ENCODE peak calls at places on chromosomes 11 and 22, in six cellular contexts. One of them, this sample, is unnamed.

GRCh38 chr11:2328040-2328439 is 26.2 kb downstream of the TSPAN32 start:
- DNase-seq in foreskin fibroblast: no peak
- DNase-seq in H1: no peak
- DNase-seq in AG10803: no peak
- DNase-seq in fibroblast of mammary gland: no peak
- DNase-seq in H9: no peak
- DNase-seq in this sample: no peak

GRCh38 chr11:63682045-63682915 is 980 bp downstream of the RTN3 start:
- DNase-seq in H1: peak
- DNase-seq in fibroblast of mammary gland: peak
- DNase-seq in H9: peak
- DNase-seq in foreskin fibroblast: peak
- DNase-seq in AG10803: no peak
- DNase-seq in this sample: no peak

GRCh38 chr22:47167056-47167455 is 404.6 kb downstream of the TBC1D22A start:
- DNase-seq in foreskin fibroblast: no peak
- DNase-seq in H1: no peak
- DNase-seq in H9: peak
- DNase-seq in fibroblast of mammary gland: no peak
- DNase-seq in AG10803: no peak
- DNase-seq in this sample: no peak

GRCh38 chr22:21754523-21755128 is 19.0 kb upstream of the YPEL1 start:
- DNase-seq in foreskin fibroblast: peak
- DNase-seq in AG10803: peak
- DNase-seq in H1: no peak
- DNase-seq in fibroblast of mammary gland: peak
- DNase-seq in H9: no peak
- DNase-seq in this sample: no peak

GRCh38 chr22:46678003-46678657 is 57.9 kb downstream of the GRAMD4 start:
- DNase-seq in H9: no peak
- DNase-seq in AG10803: no peak
- DNase-seq in fibroblast of mammary gland: no peak
- DNase-seq in foreskin fibroblast: no peak
- DNase-seq in H1: no peak
- DNase-seq in this sample: no peak

GRCh38 chr22:17264321-17265052 is 45.3 kb upstream of the ADA2 start:
- DNase-seq in H9: peak
- DNase-seq in foreskin fibroblast: peak
- DNase-seq in H1: peak
- DNase-seq in fibroblast of mammary gland: peak
- DNase-seq in AG10803: peak
- DNase-seq in this sample: no peak

GRCh38 chr11:115806056-115806455 is 301.8 kb upstream of the CADM1 start:
- DNase-seq in H1: no peak
- DNase-seq in AG10803: no peak
- DNase-seq in H9: no peak
- DNase-seq in foreskin fibroblast: no peak
- DNase-seq in fibroblast of mammary gland: no peak
- DNase-seq in this sample: no peak

GRCh38 chr22:23220485-23221350 is 40.4 kb downstream of the BCR start:
- DNase-seq in H1: no peak
- DNase-seq in H9: no peak
- DNase-seq in foreskin fibroblast: peak
- DNase-seq in fibroblast of mammary gland: peak
- DNase-seq in AG10803: peak
- DNase-seq in this sample: no peak

GRCh38 chr11:102293873-102294601 is 23.2 kb upstream of the BIRC3 start:
- DNase-seq in fibroblast of mammary gland: peak
- DNase-seq in H1: no peak
- DNase-seq in AG10803: peak
- DNase-seq in H9: no peak
- DNase-seq in foreskin fibroblast: peak
- DNase-seq in this sample: no peak

GRCh38 chr11:61752117-61752924 is at the start of gene MYRF:
- DNase-seq in H9: peak
- DNase-seq in foreskin fibroblast: peak
- DNase-seq in H1: peak
- DNase-seq in fibroblast of mammary gland: peak
- DNase-seq in AG10803: no peak
- DNase-seq in this sample: peak
- TF ChIP-seq CTCF in H9: peak
- TF ChIP-seq CTCF in foreskin fibroblast: peak
- TF ChIP-seq CTCF in H1: peak
- TF ChIP-seq CTCF in fibroblast of mammary gland: peak
- TF ChIP-seq CTCF in AG10803: peak
- TF ChIP-seq CTCF in this sample: peak

GRCh38 chr11:32562839-32563599 is 20.6 kb upstream of the EIF3M start:
- DNase-seq in H9: no peak
- DNase-seq in H1: no peak
- DNase-seq in AG10803: no peak
- DNase-seq in fibroblast of mammary gland: no peak
- DNase-seq in foreskin fibroblast: no peak
- DNase-seq in this sample: no peak

GRCh38 chr11:32563600-32563959 is 20.1 kb upstream of the EIF3M start:
- DNase-seq in H9: no peak
- DNase-seq in foreskin fibroblast: no peak
- DNase-seq in fibroblast of mammary gland: no peak
- DNase-seq in AG10803: no peak
- DNase-seq in H1: no peak
- DNase-seq in this sample: no peak

GRCh38 chr11:32566527-32566926 is 17.1 kb upstream of the EIF3M start:
- DNase-seq in H1: no peak
- DNase-seq in fibroblast of mammary gland: no peak
- DNase-seq in foreskin fibroblast: no peak
- DNase-seq in AG10803: no peak
- DNase-seq in H9: no peak
- DNase-seq in this sample: no peak

GRCh38 chr11:32555885-32556284 is 27.7 kb upstream of the EIF3M start:
- DNase-seq in foreskin fibroblast: no peak
- DNase-seq in H1: no peak
- DNase-seq in AG10803: no peak
- DNase-seq in fibroblast of mammary gland: no peak
- DNase-seq in H9: no peak
- DNase-seq in this sample: no peak

GRCh38 chr11:32561835-32562234 is 21.8 kb upstream of the EIF3M start:
- DNase-seq in AG10803: no peak
- DNase-seq in foreskin fibroblast: no peak
- DNase-seq in H1: peak
- DNase-seq in H9: no peak
- DNase-seq in fibroblast of mammary gland: no peak
- DNase-seq in this sample: no peak
- TF ChIP-seq CTCF in AG10803: no peak
- TF ChIP-seq CTCF in foreskin fibroblast: no peak
- TF ChIP-seq CTCF in H1: peak
- TF ChIP-seq CTCF in H9: peak
- TF ChIP-seq CTCF in fibroblast of mammary gland: no peak
- TF ChIP-seq CTCF in this sample: no peak

DNA sequence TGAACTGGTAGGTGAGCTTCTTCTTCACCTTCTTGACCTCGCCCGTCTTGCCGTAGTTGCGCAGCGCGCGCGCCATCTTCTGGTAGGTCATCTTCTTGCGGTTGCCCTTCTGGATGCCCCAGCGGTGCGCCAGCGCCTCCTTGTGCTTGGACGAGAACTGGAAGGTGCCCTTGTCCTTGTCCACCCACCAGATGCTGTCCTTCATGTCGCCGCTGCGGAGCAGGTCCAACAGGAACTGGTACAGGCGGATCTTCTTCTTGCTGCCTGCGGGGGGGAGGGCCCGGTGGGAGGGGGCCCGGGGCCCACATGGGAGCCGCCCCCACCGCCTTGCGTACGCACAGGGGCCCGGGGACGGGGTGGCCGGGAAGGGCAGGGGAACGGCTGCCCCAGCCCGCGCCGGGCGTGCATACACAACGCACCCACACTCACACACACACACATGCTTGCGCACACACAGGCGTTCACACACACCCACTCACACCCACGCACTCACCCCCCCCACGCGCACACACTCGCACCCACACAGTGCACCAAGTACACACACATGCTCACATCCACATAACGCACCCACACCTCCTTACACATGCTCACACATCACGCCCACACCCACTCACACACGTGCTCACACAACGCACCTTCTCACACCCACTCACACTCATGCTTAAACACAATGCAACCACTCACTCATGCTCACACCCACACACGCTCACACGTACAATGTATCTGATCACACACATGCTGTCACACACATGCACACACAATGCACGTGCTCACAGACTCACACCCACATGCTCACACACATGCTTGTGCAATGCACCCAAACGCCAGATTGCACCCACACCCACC is 3.0 kb upstream of the MYBPC3 start:
- DNase-seq in H9: peak
- DNase-seq in fibroblast of mammary gland: peak
- DNase-seq in foreskin fibroblast: peak
- DNase-seq in AG10803: peak
- DNase-seq in H1: peak
- DNase-seq in this sample: peak
- TF ChIP-seq CTCF in H9: peak
- TF ChIP-seq CTCF in fibroblast of mammary gland: peak
- TF ChIP-seq CTCF in foreskin fibroblast: peak
- TF ChIP-seq CTCF in AG10803: peak
- TF ChIP-seq CTCF in H1: peak
- TF ChIP-seq CTCF in this sample: peak

GRCh38 chr11:128463386-128463829 is 124.0 kb downstream of the ETS1 start:
- DNase-seq in H9: no peak
- DNase-seq in AG10803: peak
- DNase-seq in fibroblast of mammary gland: peak
- DNase-seq in foreskin fibroblast: peak
- DNase-seq in H1: no peak
- DNase-seq in this sample: no peak
- TF ChIP-seq CTCF in H9: no peak
- TF ChIP-seq CTCF in AG10803: no peak
- TF ChIP-seq CTCF in fibroblast of mammary gland: no peak
- TF ChIP-seq CTCF in foreskin fibroblast: no peak
- TF ChIP-seq CTCF in H1: no peak
- TF ChIP-seq CTCF in this sample: no peak

DNA sequence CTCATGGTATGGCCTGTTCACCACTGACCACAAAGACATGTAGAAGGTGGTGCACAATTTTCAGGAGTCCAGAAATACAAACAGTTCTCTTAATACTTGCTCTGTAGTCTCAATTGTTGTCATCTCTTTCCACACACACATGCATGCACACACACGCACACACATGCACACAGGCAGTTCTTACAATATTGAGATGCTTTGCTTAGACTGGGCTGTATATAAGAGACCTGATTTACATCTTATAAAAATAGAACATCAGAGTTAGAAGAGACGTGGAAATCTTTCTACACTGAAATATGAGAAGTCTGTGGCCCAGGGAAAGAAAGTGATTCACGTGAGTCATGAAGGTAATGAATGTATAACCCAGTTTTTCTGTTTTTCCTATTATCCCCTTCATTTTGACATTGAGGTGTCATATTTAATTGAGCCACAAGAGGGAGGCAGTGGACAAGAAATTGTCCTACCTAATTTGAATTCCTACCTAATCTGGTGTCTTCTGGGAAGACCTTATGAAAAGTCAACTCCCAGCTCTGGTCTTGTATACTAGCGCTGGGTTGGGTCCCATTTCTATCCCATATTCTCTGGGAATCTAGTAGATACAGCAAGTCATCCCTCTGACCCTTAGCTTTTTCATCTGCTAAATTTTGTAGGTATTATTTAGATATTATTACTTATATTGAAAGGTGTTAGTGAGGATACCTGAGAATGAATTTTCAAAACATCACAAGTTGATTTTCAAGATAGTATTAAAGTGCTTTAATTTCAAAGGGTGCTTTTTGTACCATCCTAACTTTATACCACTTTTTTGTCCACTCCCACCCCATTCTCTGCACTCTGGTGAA is 14.9 kb upstream of the MS4A4A start:
- DNase-seq in foreskin fibroblast: peak
- DNase-seq in H1: no peak
- DNase-seq in H9: no peak
- DNase-seq in AG10803: peak
- DNase-seq in fibroblast of mammary gland: peak
- DNase-seq in this sample: peak
- TF ChIP-seq CTCF in foreskin fibroblast: peak
- TF ChIP-seq CTCF in H1: peak
- TF ChIP-seq CTCF in H9: peak
- TF ChIP-seq CTCF in AG10803: peak
- TF ChIP-seq CTCF in fibroblast of mammary gland: peak
- TF ChIP-seq CTCF in this sample: peak

DNA sequence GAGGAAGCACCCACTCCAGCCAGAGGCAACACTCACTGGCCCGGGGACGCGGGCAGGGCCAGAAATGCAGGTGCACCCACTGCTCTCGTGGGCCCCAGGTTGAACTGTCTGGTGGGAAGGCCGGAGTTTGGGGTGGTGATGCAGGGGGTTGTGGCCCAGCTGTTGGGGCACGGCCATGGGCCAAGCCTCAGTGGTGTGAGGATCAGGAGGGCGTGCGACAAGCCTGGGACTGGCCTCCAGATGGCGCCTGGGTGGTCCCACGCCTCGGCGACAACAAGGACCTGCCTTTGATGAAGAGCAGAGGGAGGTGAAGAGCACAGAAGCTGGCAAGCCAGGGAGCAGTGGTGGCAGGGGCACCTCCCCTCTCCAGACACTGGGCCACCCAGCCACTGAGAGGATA is 240.8 kb downstream of the BRD1 start:
- DNase-seq in H9: no peak
- DNase-seq in AG10803: no peak
- DNase-seq in fibroblast of mammary gland: no peak
- DNase-seq in foreskin fibroblast: no peak
- DNase-seq in H1: peak
- DNase-seq in this sample: no peak
- TF ChIP-seq CTCF in H9: no peak
- TF ChIP-seq CTCF in AG10803: no peak
- TF ChIP-seq CTCF in fibroblast of mammary gland: no peak
- TF ChIP-seq CTCF in foreskin fibroblast: no peak
- TF ChIP-seq CTCF in H1: peak
- TF ChIP-seq CTCF in this sample: no peak

DNA sequence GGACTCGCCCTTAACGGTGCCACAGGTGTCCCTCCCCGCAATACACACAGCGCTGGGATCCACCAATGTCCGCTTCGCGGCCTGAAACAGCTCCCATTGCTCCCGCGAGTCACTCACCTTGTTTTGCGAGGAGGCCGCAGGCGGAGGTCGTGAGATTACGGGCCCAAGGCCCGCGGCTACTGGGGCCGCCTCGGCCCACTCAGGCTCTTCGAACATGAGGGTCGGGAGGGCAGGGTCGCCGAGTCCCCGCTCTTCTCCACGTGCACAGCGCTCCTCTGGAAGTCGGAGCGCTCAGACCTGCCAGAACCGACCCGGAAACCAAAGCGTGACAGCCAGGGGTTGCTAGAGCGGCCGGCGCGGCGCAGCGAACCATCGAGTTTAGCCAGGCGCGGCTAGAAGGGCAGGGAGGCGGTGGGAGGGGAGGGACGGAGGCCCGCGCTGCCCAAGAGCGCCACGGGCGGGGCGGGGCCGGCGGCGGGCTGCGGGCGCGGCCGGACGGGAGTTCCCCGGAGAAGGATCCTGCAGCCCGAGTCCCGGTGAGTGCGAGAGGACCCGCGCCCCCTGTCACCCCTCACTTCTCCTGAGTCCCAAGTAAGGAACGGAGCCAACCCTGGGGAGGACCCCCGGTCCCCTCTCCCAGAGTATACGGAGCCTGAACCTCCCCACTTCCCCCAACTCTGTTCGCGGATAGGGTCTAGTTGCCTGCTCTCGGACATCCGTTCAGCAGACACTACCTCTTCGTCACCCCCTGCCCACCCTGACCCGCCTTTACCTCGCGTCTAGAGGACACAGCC is at the start of the genes ILK and RRP8:
- DNase-seq in H1: peak
- DNase-seq in H9: peak
- DNase-seq in AG10803: peak
- DNase-seq in foreskin fibroblast: peak
- DNase-seq in fibroblast of mammary gland: peak
- DNase-seq in this sample: peak
- TF ChIP-seq CTCF in H1: no peak
- TF ChIP-seq CTCF in H9: no peak
- TF ChIP-seq CTCF in AG10803: peak
- TF ChIP-seq CTCF in foreskin fibroblast: no peak
- TF ChIP-seq CTCF in fibroblast of mammary gland: peak
- TF ChIP-seq CTCF in this sample: peak